ENCODE peak calls at places on chromosome 15, in seven cellular contexts. X is brain microvascular endothelial cell, M is cardiac fibroblast, A is AG10803, F is aorta, D is fibroblast of pulmonary artery, W is dorsolateral prefrontal cortex. Y is an unnamed sample.

GRCh38 chr15:58805095-58805494 is 34.0 kb downstream of the MINDY2 start:
- DNase-seq in X (no peak), M (no peak), A (peak; percentile 13), F (no peak), D (peak; percentile 26), W (no peak), Y (no peak)

GRCh38 chr15:43912991-43913927 is 86.5 kb downstream of the WDR76 start:
- DNase-seq in X (peak; percentile 98), M (peak; percentile 97), A (peak; percentile 94), F (no peak), D (peak; percentile 98), W (no peak), Y (no peak)

GRCh38 chr15:92715753-92716152 is 60.2 kb upstream of the FAM174B start:
- DNase-seq in X (peak; percentile 4), M (peak; percentile 70), A (no peak), F (no peak), D (peak; percentile 55), W (no peak), Y (no peak)

GRCh38 chr15:99435138-99435695 is 130.6 kb upstream of the MEF2A start:
- DNase-seq in X (no peak), M (no peak), A (no peak), F (peak; percentile 70), D (no peak), W (peak; percentile 14), Y (no peak)

GRCh38 chr15:61657461-61657860 is 402.8 kb downstream of the VPS13C start:
- DNase-seq in X (no peak), M (no peak), A (no peak), F (no peak), D (no peak), W (no peak), Y (no peak)

GRCh38 chr15:100918690-100919480 is at the start of gene LRRK1:
- DNase-seq in X (peak; percentile 18), M (peak; percentile 61), A (peak; percentile 42), F (peak; percentile 83), D (peak; percentile 41), W (no peak), Y (peak; percentile 61)

GRCh38 chr15:66815322-66815721 is 113.3 kb downstream of the SMAD6 start:
- DNase-seq in X (peak; percentile 82), M (peak; percentile 93), A (peak; percentile 96), F (no peak), D (peak; percentile 94), W (no peak), Y (no peak)

GRCh38 chr15:36785396-36785795 is 206.0 kb downstream of the CDIN1 start:
- DNase-seq in X (no peak), M (no peak), A (no peak), F (no peak), D (no peak), W (no peak), Y (no peak)

GRCh38 chr15:48358229-48358641 is 27.0 kb downstream of the DUT start:
- DNase-seq in X (no peak), M (peak; percentile 71), A (peak; percentile 72), F (no peak), D (peak; percentile 76), W (no peak), Y (no peak)

DNA sequence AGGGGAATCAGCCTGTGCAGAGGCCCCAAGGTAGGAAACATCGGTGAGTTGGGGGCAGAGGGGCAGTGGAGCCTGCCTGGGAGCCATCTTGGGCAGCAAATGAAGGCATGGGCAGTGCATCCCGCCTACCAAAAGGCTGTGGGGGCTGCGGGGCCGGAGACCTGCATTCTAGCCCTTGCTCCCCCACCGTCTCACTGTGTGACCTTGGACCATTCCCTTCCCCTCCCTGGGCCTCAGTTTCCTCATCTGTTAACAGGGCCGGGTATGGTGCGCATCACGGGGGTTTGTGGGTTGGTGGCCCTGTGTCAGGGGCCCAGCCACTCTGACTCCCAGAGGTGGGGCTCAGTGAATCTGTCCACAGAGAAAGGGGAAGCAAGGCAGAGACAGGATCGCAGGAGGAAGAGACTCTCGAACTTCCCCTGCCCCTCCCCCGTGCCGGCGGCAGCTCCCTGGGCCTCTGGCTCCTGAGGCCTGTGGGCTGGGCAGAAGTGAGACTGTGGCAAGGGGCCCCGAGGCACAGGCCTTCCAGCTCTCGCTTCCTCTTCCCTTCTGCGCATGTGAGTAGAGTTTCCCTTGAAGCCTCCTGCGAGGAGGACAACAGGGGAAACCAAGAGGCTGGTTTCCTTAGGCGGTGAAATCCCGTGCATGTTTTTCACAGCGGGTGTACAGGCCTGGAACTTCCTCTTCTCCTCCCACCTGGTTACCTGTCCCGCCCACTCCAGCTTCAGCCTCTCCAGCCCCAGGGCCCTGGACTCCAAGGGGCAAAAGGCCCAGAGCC is 42.9 kb downstream of the IDH2 start:
- DNase-seq in X (no peak), M (peak; percentile 31), A (no peak), F (peak; percentile 85), D (no peak), W (no peak), Y (peak; percentile 71)
- H3K4me3 ChIP-seq in X (no peak overlapping the region), M (no peak overlapping the region), A (no peak overlapping the region), F (no peak overlapping the region), D (no peak overlapping the region), W (no peak overlapping the region), Y (no peak overlapping the region)

DNA sequence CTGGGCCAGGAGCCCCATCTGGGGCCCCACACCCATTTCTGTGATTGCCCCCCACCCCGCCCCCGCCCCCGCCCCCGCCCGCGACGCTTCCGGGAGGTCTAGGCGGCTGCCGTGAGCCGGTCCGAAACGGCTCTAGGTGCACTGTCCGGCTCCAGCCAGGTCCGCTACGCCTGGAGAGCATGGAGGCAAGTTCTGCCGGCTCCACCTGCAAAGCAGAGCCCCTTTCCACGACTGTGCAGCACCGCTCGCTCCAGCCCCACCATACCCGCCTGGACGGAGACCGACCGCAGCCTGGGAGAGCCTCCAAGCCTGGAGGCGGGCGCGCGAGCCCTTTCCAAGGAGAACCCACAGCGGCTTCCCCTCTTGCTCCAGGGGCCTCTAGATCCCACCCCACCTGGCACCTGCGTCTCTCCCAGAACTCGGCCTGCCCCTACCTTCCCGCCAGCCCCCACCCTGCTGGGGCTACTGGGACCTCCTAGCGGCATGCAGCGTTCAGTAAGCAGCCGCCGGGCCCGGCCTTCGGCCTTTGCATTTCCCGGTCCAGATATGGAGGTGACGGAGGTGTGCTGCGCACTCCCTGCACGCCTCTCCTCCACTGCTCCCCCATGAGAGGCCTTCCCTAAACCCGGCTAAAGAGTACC is 66.2 kb downstream of the KLF13 start:
- DNase-seq in X (no peak), M (peak; percentile 34), A (no peak), F (no peak), D (no peak), W (no peak), Y (no peak)
- H3K4me3 ChIP-seq in X (peak overlapping the region; percentile 66), M (peak overlapping the region; percentile 67), A (peak overlapping the region; percentile 86), F (peak overlapping the region; percentile 36), D (peak overlapping the region; percentile 68), W (peak overlapping the region; percentile 71), Y (peak overlapping the region; percentile 86)

GRCh38 chr15:91468861-91469260 is 368.8 kb downstream of the SV2B start:
- DNase-seq in X (no peak), M (no peak), A (no peak), F (no peak), D (no peak), W (no peak), Y (no peak)

GRCh38 chr15:91471410-91471993 is 371.4 kb downstream of the SV2B start:
- DNase-seq in X (no peak), M (no peak), A (no peak), F (no peak), D (no peak), W (no peak), Y (no peak)

GRCh38 chr15:91469627-91470567 is 369.8 kb downstream of the SV2B start:
- DNase-seq in X (no peak), M (no peak), A (no peak), F (no peak), D (no peak), W (no peak), Y (no peak)

GRCh38 chr15:91473894-91474293 is 373.8 kb downstream of the SV2B start:
- DNase-seq in X (no peak), M (no peak), A (peak; percentile 13), F (no peak), D (peak; percentile 29), W (no peak), Y (no peak)

GRCh38 chr15:91472316-91472756 is 372.3 kb downstream of the SV2B start:
- DNase-seq in X (no peak), M (no peak), A (no peak), F (no peak), D (no peak), W (no peak), Y (no peak)
- H3K4me3 ChIP-seq in X (no peak overlapping the region), M (no peak overlapping the region), A (no peak overlapping the region), F (no peak overlapping the region), D (no peak overlapping the region), W (no peak overlapping the region), Y (no peak overlapping the region)

GRCh38 chr15:95346856-95347255 is 983.6 kb upstream of the NR2F2 start:
- DNase-seq in X (no peak), M (no peak), A (no peak), F (no peak), D (no peak), W (no peak), Y (no peak)

GRCh38 chr15:95347846-95348245 is 982.7 kb upstream of the NR2F2 start:
- DNase-seq in X (no peak), M (no peak), A (no peak), F (no peak), D (no peak), W (no peak), Y (no peak)

GRCh38 chr15:95350908-95351307 is 979.6 kb upstream of the NR2F2 start:
- DNase-seq in X (no peak), M (no peak), A (no peak), F (no peak), D (no peak), W (no peak), Y (no peak)

GRCh38 chr15:95341686-95342085 is 988.8 kb upstream of the NR2F2 start:
- DNase-seq in X (no peak), M (no peak), A (no peak), F (no peak), D (no peak), W (no peak), Y (no peak)

GRCh38 chr15:95345867-95346266 is 984.6 kb upstream of the NR2F2 start:
- DNase-seq in X (no peak), M (no peak), A (no peak), F (no peak), D (no peak), W (no peak), Y (no peak)
- H3K4me3 ChIP-seq in X (no peak overlapping the region), M (no peak overlapping the region), A (no peak overlapping the region), F (no peak overlapping the region), D (no peak overlapping the region), W (no peak overlapping the region), Y (no peak overlapping the region)

GRCh38 chr15:52506549-52506948 is 22.1 kb downstream of the MYO5A start:
- DNase-seq in X (no peak), M (no peak), A (no peak), F (no peak), D (no peak), W (no peak), Y (no peak)
- H3K4me3 ChIP-seq in X (no peak overlapping the region), M (no peak overlapping the region), A (no peak overlapping the region), F (no peak overlapping the region), D (no peak overlapping the region), W (no peak overlapping the region), Y (no peak overlapping the region)